ENCODE peak calls at places on chromosomes 13 and 19, in nine cellular contexts. One of them, this sample, is unnamed.

GRCh38 chr13:51958217-51958547 is 53.1 kb downstream of the ATP7B start:
- DNase-seq in germinal center: no peak
- DNase-seq in neural crest cell: no peak
- DNase-seq in hippocampal formation: no peak
- DNase-seq in CD8-positive, alpha-beta T cell: no peak
- DNase-seq in T-helper 9 cell: no peak
- DNase-seq in skeletal muscle cell: no peak
- DNase-seq in EL: no peak
- DNase-seq in NCI-H1092: no peak
- DNase-seq in this sample: no peak

GRCh38 chr19:39110263-39110967 is 15.2 kb upstream of the PAK4 start:
- DNase-seq in hippocampal formation: peak
- DNase-seq in skeletal muscle cell: no peak
- DNase-seq in EL: peak
- DNase-seq in neural crest cell: peak
- DNase-seq in T-helper 9 cell: peak
- DNase-seq in NCI-H1092: no peak
- DNase-seq in germinal center: peak
- DNase-seq in CD8-positive, alpha-beta T cell: peak
- DNase-seq in this sample: no peak

GRCh38 chr13:21365574-21365973 is 93.5 kb downstream of the ZDHHC20 start:
- DNase-seq in NCI-H1092: no peak
- DNase-seq in germinal center: no peak
- DNase-seq in neural crest cell: no peak
- DNase-seq in CD8-positive, alpha-beta T cell: no peak
- DNase-seq in hippocampal formation: no peak
- DNase-seq in T-helper 9 cell: no peak
- DNase-seq in EL: no peak
- DNase-seq in skeletal muscle cell: no peak
- DNase-seq in this sample: no peak

GRCh38 chr19:6464070-6464873 is at the start of gene CRB3:
- DNase-seq in neural crest cell: no peak
- DNase-seq in T-helper 9 cell: peak
- DNase-seq in hippocampal formation: no peak
- DNase-seq in skeletal muscle cell: no peak
- DNase-seq in CD8-positive, alpha-beta T cell: peak
- DNase-seq in NCI-H1092: no peak
- DNase-seq in germinal center: no peak
- DNase-seq in EL: no peak
- DNase-seq in this sample: no peak

GRCh38 chr19:45568732-45569131 is 15.9 kb downstream of the OPA3 start:
- DNase-seq in skeletal muscle cell: peak
- DNase-seq in T-helper 9 cell: no peak
- DNase-seq in CD8-positive, alpha-beta T cell: no peak
- DNase-seq in EL: peak
- DNase-seq in neural crest cell: no peak
- DNase-seq in hippocampal formation: no peak
- DNase-seq in germinal center: no peak
- DNase-seq in NCI-H1092: no peak
- DNase-seq in this sample: no peak

GRCh38 chr19:10744222-10744847 is 26.5 kb downstream of the DNM2 start:
- DNase-seq in neural crest cell: no peak
- DNase-seq in skeletal muscle cell: no peak
- DNase-seq in germinal center: no peak
- DNase-seq in EL: no peak
- DNase-seq in NCI-H1092: no peak
- DNase-seq in CD8-positive, alpha-beta T cell: no peak
- DNase-seq in hippocampal formation: no peak
- DNase-seq in T-helper 9 cell: no peak
- DNase-seq in this sample: no peak

GRCh38 chr19:48836089-48837017 is at the start of gene HSD17B14:
- DNase-seq in neural crest cell: peak
- DNase-seq in skeletal muscle cell: no peak
- DNase-seq in CD8-positive, alpha-beta T cell: no peak
- DNase-seq in EL: peak
- DNase-seq in T-helper 9 cell: no peak
- DNase-seq in germinal center: no peak
- DNase-seq in hippocampal formation: no peak
- DNase-seq in NCI-H1092: no peak
- DNase-seq in this sample: peak

GRCh38 chr13:107835339-107836018 is 379.9 kb downstream of the LIG4 start:
- DNase-seq in neural crest cell: no peak
- DNase-seq in hippocampal formation: no peak
- DNase-seq in EL: peak
- DNase-seq in CD8-positive, alpha-beta T cell: no peak
- DNase-seq in NCI-H1092: no peak
- DNase-seq in germinal center: no peak
- DNase-seq in skeletal muscle cell: peak
- DNase-seq in T-helper 9 cell: no peak
- DNase-seq in this sample: peak

GRCh38 chr13:76383671-76384461 is 502.3 kb downstream of the KCTD12 start:
- DNase-seq in skeletal muscle cell: peak
- DNase-seq in NCI-H1092: no peak
- DNase-seq in hippocampal formation: peak
- DNase-seq in neural crest cell: no peak
- DNase-seq in T-helper 9 cell: no peak
- DNase-seq in EL: peak
- DNase-seq in CD8-positive, alpha-beta T cell: no peak
- DNase-seq in germinal center: no peak
- DNase-seq in this sample: peak

This sample was measured in brain microvascular endothelial cell.